ENCODE peak calls at places on chromosome 2, in ten cellular contexts. E is breast epithelium, R is keratinocyte, D is psoas muscle, K is GM23248, O is prostate gland, F is ovary, C is pancreas, Z is IMR-90, A is fibroblast of lung. P is an unnamed sample.
A peak's percentile ranks its signal among the peaks of the same experiment; 100 is the strongest.

GRCh38 chr2:70385204-70385603 is 83.3 kb upstream of the FAM136A start:
- DNase-seq in O (no peak), A (no peak), E (no peak), D (no peak), F (no peak), R (no peak), C (no peak), Z (no peak), K (no peak), P (no peak)

GRCh38 chr2:188485496-188485895 is 193.8 kb downstream of the GULP1 start:
- DNase-seq in D (no peak), C (no peak), O (no peak), A (peak; percentile 36), K (peak; percentile 38), R (no peak), E (no peak), Z (peak; percentile 12), F (no peak), P (no peak)

GRCh38 chr2:177273456-177273855 is 8.9 kb upstream of the NFE2L2 start:
- DNase-seq in O (no peak), E (no peak), F (no peak), D (no peak), R (no peak), A (peak; percentile 48), Z (no peak), C (no peak), K (peak; percentile 76), P (no peak)

GRCh38 chr2:106745468-106745867 is 140.5 kb downstream of the ST6GAL2 start:
- DNase-seq in A (no peak), F (no peak), D (no peak), C (no peak), R (no peak), O (no peak), Z (no peak), K (no peak), E (no peak), P (peak; percentile 38)

GRCh38 chr2:127061377-127062273 is 45.3 kb downstream of the BIN1 start:
- DNase-seq in F (no peak), C (no peak), D (peak; percentile 61), A (no peak), R (no peak), O (no peak), E (no peak), K (no peak), Z (peak; percentile 57), P (no peak)

GRCh38 chr2:216298719-216299118 is 73.6 kb downstream of the MARCHF4 start:
- DNase-seq in D (no peak), Z (peak; percentile 90), E (no peak), R (no peak), C (no peak), F (no peak), A (peak; percentile 90), O (no peak), K (peak; percentile 95), P (no peak)

GRCh38 chr2:127862228-127862627 is 4.3 kb upstream of the POLR2D start:
- DNase-seq in C (no peak), O (no peak), Z (no peak), K (no peak), E (no peak), F (no peak), R (no peak), D (no peak), A (no peak), P (no peak)

GRCh38 chr2:65031341-65032015 is 24.7 kb upstream of the CEP68 start:
- DNase-seq in E (no peak), A (no peak), K (no peak), C (peak; percentile 36), D (no peak), Z (no peak), R (no peak), F (no peak), O (peak; percentile 55), P (no peak)

GRCh38 chr2:223989206-223989859 is 32.1 kb downstream of the MRPL44 start:
- DNase-seq in C (peak; percentile 39), R (no peak), D (no peak), K (no peak), E (no peak), F (no peak), Z (no peak), O (no peak), A (no peak), P (no peak)

GRCh38 chr2:25383806-25384205 is 42.1 kb upstream of the DNMT3A start:
- DNase-seq in R (no peak), Z (no peak), D (no peak), K (no peak), E (peak; percentile 34), O (no peak), C (no peak), F (no peak), A (no peak), P (no peak)

GRCh38 chr2:68742638-68743037 is 8.0 kb downstream of the ARHGAP25 start:
- DNase-seq in E (no peak), K (no peak), Z (no peak), A (no peak), C (no peak), R (no peak), F (no peak), O (no peak), D (no peak), P (no peak)

GRCh38 chr2:149413487-149413886 is 83.1 kb downstream of the LYPD6 start:
- DNase-seq in K (no peak), C (no peak), A (no peak), Z (no peak), E (no peak), F (no peak), D (no peak), O (no peak), R (no peak), P (no peak)

GRCh38 chr2:464562-465309 is 176.8 kb upstream of the ALKAL2 start:
- DNase-seq in K (no peak), D (no peak), E (no peak), Z (no peak), C (no peak), R (no peak), O (no peak), A (no peak), F (no peak), P (no peak)

GRCh38 chr2:16334886-16335605 is 330.6 kb downstream of the CYRIA start:
- DNase-seq in D (no peak), K (no peak), F (no peak), A (no peak), E (no peak), R (no peak), C (no peak), Z (no peak), O (no peak), P (no peak)

GRCh38 chr2:26492749-26493515 is 15.0 kb upstream of the OTOF start:
- DNase-seq in O (no peak), D (peak; percentile 38), E (no peak), K (no peak), F (no peak), A (no peak), Z (no peak), R (no peak), C (no peak), P (no peak)

GRCh38 chr2:27811768-27812167 is 40.2 kb downstream of the MRPL33 start:
- DNase-seq in D (no peak), R (no peak), F (no peak), K (no peak), O (no peak), A (no peak), Z (peak; percentile 46), C (no peak), E (no peak), P (no peak)

GRCh38 chr2:24621779-24622538 is 130.9 kb downstream of the NCOA1 start:
- DNase-seq in A (no peak), Z (no peak), O (no peak), R (no peak), F (no peak), E (no peak), D (no peak), C (no peak), K (no peak), P (no peak)

GRCh38 chr2:195575879-195576391 is 81.1 kb upstream of the SLC39A10 start:
- DNase-seq in K (peak; percentile 89), R (no peak), C (no peak), Z (peak; percentile 92), O (no peak), D (no peak), A (peak; percentile 89), F (no peak), E (no peak), P (no peak)

DNA sequence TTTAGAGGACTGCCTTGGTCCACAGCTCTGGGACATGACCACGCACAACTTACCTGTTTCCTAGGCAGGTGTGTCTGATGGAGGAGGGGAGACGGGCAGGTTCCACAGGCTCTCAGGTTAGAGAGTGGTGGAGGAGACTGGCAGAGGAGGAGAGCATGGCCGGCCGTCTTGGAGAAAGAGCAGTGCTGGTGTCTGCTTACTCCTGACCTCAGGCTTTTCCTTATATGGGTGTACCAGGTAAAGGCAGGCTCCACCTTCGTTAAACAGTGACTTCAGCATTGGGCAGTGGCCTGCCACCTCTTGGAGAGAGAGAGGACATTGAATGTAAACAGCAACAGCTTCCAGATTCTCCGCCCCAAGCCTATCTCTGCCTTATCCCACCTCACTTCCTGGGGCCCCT is at the start of gene CAPN13:
- DNase-seq in A (no peak), R (no peak), K (no peak), Z (no peak), F (no peak), D (no peak), O (peak; percentile 81), C (peak; percentile 76), E (peak; percentile 62), P (no peak)
- H3K27ac ChIP-seq in A (no peak within 1 kb of the TSS), R (no peak within 1 kb of the TSS), K (no peak within 1 kb of the TSS), Z (no peak within 1 kb of the TSS), F (no peak within 1 kb of the TSS), D (no peak within 1 kb of the TSS), O (no peak within 1 kb of the TSS), C (peak within 1 kb of the TSS; percentile 51), E (no peak within 1 kb of the TSS), P (no peak within 1 kb of the TSS)

GRCh38 chr2:43300222-43300621 is 73.8 kb upstream of the ZFP36L2 start:
- DNase-seq in D (no peak), C (no peak), R (no peak), K (no peak), O (no peak), E (no peak), Z (no peak), F (no peak), A (no peak), P (no peak)
- H3K4me1 ChIP-seq in D (peaks cover 24% of the 10 kb centered on the region), C (peaks cover 17% of the 10 kb centered on the region), R (peaks cover 16% of the 10 kb centered on the region), K (peaks cover 5% of the 10 kb centered on the region), O (peaks cover 17% of the 10 kb centered on the region), E (peaks cover 2% of the 10 kb centered on the region), Z (peaks cover 4% of the 10 kb centered on the region), F (peaks cover 7% of the 10 kb centered on the region), A (no peaks in the 10 kb centered on the region), P (peaks cover 13% of the 10 kb centered on the region)

DNA sequence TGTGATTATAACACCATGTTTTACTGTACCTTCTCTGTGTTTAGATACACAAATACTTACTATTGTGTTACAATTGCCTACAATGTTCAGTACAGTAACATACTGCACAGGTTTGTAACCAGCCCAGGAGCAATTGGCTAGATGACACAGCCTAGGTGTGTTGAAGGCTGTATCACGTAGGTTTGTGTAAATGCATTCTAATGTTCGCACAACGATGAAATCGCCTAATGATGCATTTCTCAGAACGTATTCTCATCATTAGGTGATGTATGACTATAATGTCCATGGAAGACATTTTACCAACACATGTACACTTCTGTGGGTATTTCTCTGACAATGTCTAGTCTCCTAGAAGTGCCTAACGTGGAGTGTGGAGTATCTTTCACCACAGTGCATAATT is 165.9 kb upstream of the KLF7 start:
- DNase-seq in O (no peak), E (no peak), Z (no peak), D (no peak), C (no peak), R (no peak), K (no peak), F (no peak), A (no peak), P (no peak)
- H3K27ac ChIP-seq in O (no peak overlapping the region), E (no peak overlapping the region), Z (no peak overlapping the region), D (no peak overlapping the region), C (no peak overlapping the region), R (peak overlapping the region; percentile 89), K (peak overlapping the region; percentile 86), F (no peak overlapping the region), A (no peak overlapping the region), P (no peak overlapping the region)

GRCh38 chr2:47060652-47061170 is 94.4 kb downstream of the STPG4 start:
- DNase-seq in A (no peak), R (no peak), E (no peak), D (no peak), C (no peak), O (no peak), F (no peak), Z (no peak), K (no peak), P (no peak)
- H3K4me1 ChIP-seq in A (peaks cover 61% of the 10 kb centered on the region), R (peaks cover 8% of the 10 kb centered on the region), E (no peaks in the 10 kb centered on the region), D (peaks cover 75% of the 10 kb centered on the region), C (no peaks in the 10 kb centered on the region), O (no peaks in the 10 kb centered on the region), F (peaks cover 32% of the 10 kb centered on the region), Z (peaks cover 51% of the 10 kb centered on the region), K (peaks cover 67% of the 10 kb centered on the region), P (peaks cover 23% of the 10 kb centered on the region)